ENCODE peak calls at places on chromosomes 5 and 9, in seven cellular contexts. Q is posterior vena cava; Z is H9; T is frontal cortex; O is CD8-positive, alpha-beta T cell; J is SW 1271; A is NCI-H2081. I is an unnamed sample.

GRCh38 chr5:143213231-143213850 is 190.1 kb downstream of the NR3C1 start:
- DNase-seq in Q (no peak), Z (no peak), T (no peak), O (no peak), J (no peak), A (no peak), I (no peak)

GRCh38 chr5:173781826-173782670 is 106.1 kb upstream of the CPEB4 start:
- DNase-seq in Q (peak), Z (no peak), T (peak), O (peak), J (peak), A (no peak), I (peak)

GRCh38 chr5:66701244-66701643 is 105.1 kb downstream of the MAST4 start:
- DNase-seq in Q (no peak), Z (no peak), T (no peak), O (no peak), J (no peak), A (no peak), I (no peak)

GRCh38 chr5:141800629-141801028 is 77.6 kb downstream of the PCDH1 start:
- DNase-seq in Q (no peak), Z (no peak), T (no peak), O (no peak), J (no peak), A (no peak), I (no peak)

GRCh38 chr5:149409268-149409948 is 30.3 kb upstream of the IL17B start:
- DNase-seq in Q (peak), Z (peak), T (no peak), O (no peak), J (no peak), A (no peak), I (no peak)

GRCh38 chr5:54469655-54470054 is 14.2 kb downstream of the HSPB3 start:
- DNase-seq in Q (no peak), Z (no peak), T (no peak), O (no peak), J (no peak), A (no peak), I (no peak)

GRCh38 chr9:738209-738915 is 103.1 kb upstream of the DMRT1 start:
- DNase-seq in Q (peak), Z (no peak), T (no peak), O (no peak), J (no peak), A (no peak), I (peak)

GRCh38 chr5:103027267-103027666 is 92.7 kb downstream of the GIN1 start:
- DNase-seq in Q (no peak), Z (no peak), T (no peak), O (no peak), J (no peak), A (no peak), I (no peak)

GRCh38 chr5:38709678-38710306 is 136.0 kb upstream of the OSMR start:
- DNase-seq in Q (no peak), Z (no peak), T (no peak), O (no peak), J (no peak), A (no peak), I (no peak)

GRCh38 chr9:35673132-35673997 is at the start of gene CA9:
- DNase-seq in Q (peak), Z (no peak), T (no peak), O (no peak), J (no peak), A (peak), I (no peak)

GRCh38 chr5:59575648-59576290 is 317.8 kb downstream of the PDE4D start:
- DNase-seq in Q (no peak), Z (no peak), T (no peak), O (no peak), J (no peak), A (no peak), I (no peak)

GRCh38 chr9:6441269-6441668 is 28.3 kb downstream of the UHRF2 start:
- DNase-seq in Q (no peak), Z (no peak), T (no peak), O (no peak), J (no peak), A (no peak), I (no peak)

I was measured in cardiac septum.